ENCODE peak calls at places on chromosomes 11 and 22, in six cellular contexts. One of them, this sample, is unnamed.

GRCh38 chr22:47616396-47617020 is 854.1 kb downstream of the TBC1D22A start:
- DNase-seq in GM12865: no peak
- DNase-seq in psoas muscle: no peak
- DNase-seq in A549: no peak
- DNase-seq in neural progenitor cell: no peak
- DNase-seq in fibroblast of mammary gland: no peak
- DNase-seq in this sample: no peak

GRCh38 chr11:61362542-61362875 is 335 bp downstream of the TMEM138 start:
- DNase-seq in GM12865: peak; percentile 56
- DNase-seq in psoas muscle: no peak
- DNase-seq in A549: peak; percentile 48
- DNase-seq in neural progenitor cell: no peak
- DNase-seq in fibroblast of mammary gland: peak; percentile 72
- DNase-seq in this sample: no peak

GRCh38 chr22:20441631-20442484 is 4.2 kb upstream of the SCARF2 start:
- DNase-seq in GM12865: no peak
- DNase-seq in psoas muscle: no peak
- DNase-seq in A549: no peak
- DNase-seq in neural progenitor cell: no peak
- DNase-seq in fibroblast of mammary gland: no peak
- DNase-seq in this sample: no peak

GRCh38 chr11:12045914-12046635 is 37.6 kb upstream of the DKK3 start:
- DNase-seq in GM12865: no peak
- DNase-seq in psoas muscle: no peak
- DNase-seq in A549: no peak
- DNase-seq in neural progenitor cell: no peak
- DNase-seq in fibroblast of mammary gland: peak; percentile 35
- DNase-seq in this sample: no peak

GRCh38 chr22:21568207-21569075 is 927 bp downstream of the UBE2L3 start:
- DNase-seq in GM12865: peak; percentile 44
- DNase-seq in psoas muscle: no peak
- DNase-seq in A549: peak; percentile 19
- DNase-seq in neural progenitor cell: peak; percentile 59
- DNase-seq in fibroblast of mammary gland: no peak
- DNase-seq in this sample: peak; percentile 43

GRCh38 chr11:64334764-64335741 is 5.0 kb upstream of the CCDC88B start:
- DNase-seq in GM12865: peak; percentile 94
- DNase-seq in psoas muscle: no peak
- DNase-seq in A549: peak; percentile 96
- DNase-seq in neural progenitor cell: peak; percentile 51
- DNase-seq in fibroblast of mammary gland: peak; percentile 94
- DNase-seq in this sample: peak; percentile 95

GRCh38 chr11:131302831-131303230 is 67.6 kb upstream of the NTM start:
- DNase-seq in GM12865: no peak
- DNase-seq in psoas muscle: no peak
- DNase-seq in A549: no peak
- DNase-seq in neural progenitor cell: no peak
- DNase-seq in fibroblast of mammary gland: peak; percentile 71
- DNase-seq in this sample: no peak

GRCh38 chr11:73931039-73931645 is 19.7 kb upstream of the DNAJB13 start:
- DNase-seq in GM12865: peak; percentile 45
- DNase-seq in psoas muscle: no peak
- DNase-seq in A549: peak; percentile 87
- DNase-seq in neural progenitor cell: peak; percentile 86
- DNase-seq in fibroblast of mammary gland: peak; percentile 85
- DNase-seq in this sample: peak; percentile 15

GRCh38 chr11:846496-847098 is 3.9 kb downstream of the TSPAN4 start:
- DNase-seq in GM12865: no peak
- DNase-seq in psoas muscle: no peak
- DNase-seq in A549: no peak
- DNase-seq in neural progenitor cell: no peak
- DNase-seq in fibroblast of mammary gland: peak; percentile 72
- DNase-seq in this sample: no peak

GRCh38 chr22:46250783-46251125 is 661 bp upstream of the CDPF1 start:
- DNase-seq in GM12865: no peak
- DNase-seq in psoas muscle: no peak
- DNase-seq in A549: no peak
- DNase-seq in neural progenitor cell: no peak
- DNase-seq in fibroblast of mammary gland: no peak
- DNase-seq in this sample: no peak

GRCh38 chr11:38384568-38384967 is 1786.5 kb upstream of the RAG2 start:
- DNase-seq in GM12865: no peak
- DNase-seq in psoas muscle: no peak
- DNase-seq in A549: no peak
- DNase-seq in neural progenitor cell: no peak
- DNase-seq in fibroblast of mammary gland: peak; percentile 0
- DNase-seq in this sample: no peak

GRCh38 chr11:22785251-22785650 is 44.4 kb downstream of the SVIP start:
- DNase-seq in GM12865: no peak
- DNase-seq in psoas muscle: no peak
- DNase-seq in A549: no peak
- DNase-seq in neural progenitor cell: no peak
- DNase-seq in fibroblast of mammary gland: peak; percentile 9
- DNase-seq in this sample: no peak

GRCh38 chr11:9047986-9048522 is 43.3 kb downstream of the SCUBE2 start:
- DNase-seq in GM12865: no peak
- DNase-seq in psoas muscle: no peak
- DNase-seq in A549: no peak
- DNase-seq in neural progenitor cell: peak; percentile 31
- DNase-seq in fibroblast of mammary gland: peak; percentile 68
- DNase-seq in this sample: no peak

GRCh38 chr11:122874991-122875390 is 7.6 kb upstream of the JHY start:
- DNase-seq in GM12865: peak; percentile 82
- DNase-seq in psoas muscle: no peak
- DNase-seq in A549: no peak
- DNase-seq in neural progenitor cell: no peak
- DNase-seq in fibroblast of mammary gland: no peak
- DNase-seq in this sample: no peak

GRCh38 chr11:19892876-19893275 is 180.2 kb downstream of the NAV2 start:
- DNase-seq in GM12865: no peak
- DNase-seq in psoas muscle: no peak
- DNase-seq in A549: no peak
- DNase-seq in neural progenitor cell: no peak
- DNase-seq in fibroblast of mammary gland: peak; percentile 16
- DNase-seq in this sample: no peak

GRCh38 chr22:26897384-26897783 is 240.0 kb downstream of the MIAT start:
- DNase-seq in GM12865: no peak
- DNase-seq in psoas muscle: no peak
- DNase-seq in A549: no peak
- DNase-seq in neural progenitor cell: no peak
- DNase-seq in fibroblast of mammary gland: no peak
- DNase-seq in this sample: no peak

GRCh38 chr11:65452806-65453490 is 30.4 kb downstream of the NEAT1 start:
- DNase-seq in GM12865: no peak
- DNase-seq in psoas muscle: peak; percentile 37
- DNase-seq in A549: peak; percentile 65
- DNase-seq in neural progenitor cell: no peak
- DNase-seq in fibroblast of mammary gland: peak; percentile 96
- DNase-seq in this sample: peak; percentile 57

GRCh38 chr22:29751139-29751538 is 15.7 kb downstream of the ZMAT5 start:
- DNase-seq in GM12865: no peak
- DNase-seq in psoas muscle: no peak
- DNase-seq in A549: no peak
- DNase-seq in neural progenitor cell: no peak
- DNase-seq in fibroblast of mammary gland: no peak
- DNase-seq in this sample: no peak

GRCh38 chr11:84812351-84813083 is 814.6 kb downstream of the DLG2 start:
- DNase-seq in GM12865: no peak
- DNase-seq in psoas muscle: no peak
- DNase-seq in A549: no peak
- DNase-seq in neural progenitor cell: no peak
- DNase-seq in fibroblast of mammary gland: peak; percentile 15
- DNase-seq in this sample: no peak

GRCh38 chr11:122307480-122308085 is 191.6 kb upstream of the BLID start:
- DNase-seq in GM12865: no peak
- DNase-seq in psoas muscle: no peak
- DNase-seq in A549: no peak
- DNase-seq in neural progenitor cell: no peak
- DNase-seq in fibroblast of mammary gland: no peak
- DNase-seq in this sample: no peak

GRCh38 chr11:66007201-66007634 is 4.6 kb upstream of the CST6 start:
- DNase-seq in GM12865: no peak
- DNase-seq in psoas muscle: peak; percentile 39
- DNase-seq in A549: no peak
- DNase-seq in neural progenitor cell: peak; percentile 30
- DNase-seq in fibroblast of mammary gland: no peak
- DNase-seq in this sample: no peak

GRCh38 chr11:120136356-120136755 is 1.6 kb downstream of the TRIM29 start:
- DNase-seq in GM12865: no peak
- DNase-seq in psoas muscle: no peak
- DNase-seq in A549: no peak
- DNase-seq in neural progenitor cell: no peak
- DNase-seq in fibroblast of mammary gland: no peak
- DNase-seq in this sample: no peak

GRCh38 chr11:74633406-74634393 is 41.3 kb downstream of the POLD3 start:
- DNase-seq in GM12865: no peak
- DNase-seq in psoas muscle: no peak
- DNase-seq in A549: no peak
- DNase-seq in neural progenitor cell: no peak
- DNase-seq in fibroblast of mammary gland: no peak
- DNase-seq in this sample: no peak

GRCh38 chr11:66126064-66126463 is 56.0 kb downstream of the PACS1 start:
- DNase-seq in GM12865: peak; percentile 83
- DNase-seq in psoas muscle: no peak
- DNase-seq in A549: no peak
- DNase-seq in neural progenitor cell: no peak
- DNase-seq in fibroblast of mammary gland: no peak
- DNase-seq in this sample: no peak

GRCh38 chr11:2951235-2952110 is 22.3 kb upstream of the PHLDA2 start:
- DNase-seq in GM12865: no peak
- DNase-seq in psoas muscle: no peak
- DNase-seq in A549: no peak
- DNase-seq in neural progenitor cell: no peak
- DNase-seq in fibroblast of mammary gland: peak; percentile 56
- DNase-seq in this sample: peak; percentile 85

GRCh38 chr22:31122196-31122531 is 602 bp upstream of the INPP5J start:
- DNase-seq in GM12865: no peak
- DNase-seq in psoas muscle: no peak
- DNase-seq in A549: no peak
- DNase-seq in neural progenitor cell: no peak
- DNase-seq in fibroblast of mammary gland: no peak
- DNase-seq in this sample: no peak
- H3K4me3 ChIP-seq in GM12865: no peak overlapping the region
- H3K4me3 ChIP-seq in psoas muscle: no peak overlapping the region
- H3K4me3 ChIP-seq in A549: no peak overlapping the region
- H3K4me3 ChIP-seq in neural progenitor cell: no peak overlapping the region
- H3K4me3 ChIP-seq in fibroblast of mammary gland: no peak overlapping the region
- H3K4me3 ChIP-seq in this sample: no peak overlapping the region

GRCh38 chr11:5449023-5449422 is at the start of gene OR51I2:
- DNase-seq in GM12865: no peak
- DNase-seq in psoas muscle: no peak
- DNase-seq in A549: no peak
- DNase-seq in neural progenitor cell: no peak
- DNase-seq in fibroblast of mammary gland: no peak
- DNase-seq in this sample: no peak

GRCh38 chr11:5449432-5449831 is 309 bp downstream of the OR51I2 start:
- DNase-seq in GM12865: no peak
- DNase-seq in psoas muscle: no peak
- DNase-seq in A549: no peak
- DNase-seq in neural progenitor cell: no peak
- DNase-seq in fibroblast of mammary gland: no peak
- DNase-seq in this sample: no peak

DNA sequence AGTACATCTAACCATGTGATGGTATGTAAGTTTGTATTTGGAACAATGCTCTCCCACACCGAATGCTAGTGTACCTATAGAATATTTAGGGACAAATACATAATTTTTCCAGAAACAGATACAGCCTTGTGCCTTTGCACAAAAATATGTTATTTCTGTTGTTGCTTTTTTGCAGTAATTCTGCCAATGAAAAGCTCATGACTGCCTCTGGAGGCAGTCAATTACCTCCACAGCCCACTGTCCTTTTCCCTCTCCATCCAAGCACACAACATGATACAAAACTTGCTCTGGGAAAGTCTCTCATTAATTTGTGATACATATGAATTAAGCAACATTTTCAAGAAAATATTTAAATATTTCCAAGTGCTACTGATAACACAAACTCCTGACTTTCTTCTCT is 3.6 kb downstream of the OR51I2 start:
- DNase-seq in GM12865: no peak
- DNase-seq in psoas muscle: no peak
- DNase-seq in A549: no peak
- DNase-seq in neural progenitor cell: no peak
- DNase-seq in fibroblast of mammary gland: no peak
- DNase-seq in this sample: no peak
- H3K4me3 ChIP-seq in GM12865: no peak overlapping the region
- H3K4me3 ChIP-seq in psoas muscle: no peak overlapping the region
- H3K4me3 ChIP-seq in A549: no peak overlapping the region
- H3K4me3 ChIP-seq in neural progenitor cell: no peak overlapping the region
- H3K4me3 ChIP-seq in fibroblast of mammary gland: no peak overlapping the region
- H3K4me3 ChIP-seq in this sample: no peak overlapping the region

DNA sequence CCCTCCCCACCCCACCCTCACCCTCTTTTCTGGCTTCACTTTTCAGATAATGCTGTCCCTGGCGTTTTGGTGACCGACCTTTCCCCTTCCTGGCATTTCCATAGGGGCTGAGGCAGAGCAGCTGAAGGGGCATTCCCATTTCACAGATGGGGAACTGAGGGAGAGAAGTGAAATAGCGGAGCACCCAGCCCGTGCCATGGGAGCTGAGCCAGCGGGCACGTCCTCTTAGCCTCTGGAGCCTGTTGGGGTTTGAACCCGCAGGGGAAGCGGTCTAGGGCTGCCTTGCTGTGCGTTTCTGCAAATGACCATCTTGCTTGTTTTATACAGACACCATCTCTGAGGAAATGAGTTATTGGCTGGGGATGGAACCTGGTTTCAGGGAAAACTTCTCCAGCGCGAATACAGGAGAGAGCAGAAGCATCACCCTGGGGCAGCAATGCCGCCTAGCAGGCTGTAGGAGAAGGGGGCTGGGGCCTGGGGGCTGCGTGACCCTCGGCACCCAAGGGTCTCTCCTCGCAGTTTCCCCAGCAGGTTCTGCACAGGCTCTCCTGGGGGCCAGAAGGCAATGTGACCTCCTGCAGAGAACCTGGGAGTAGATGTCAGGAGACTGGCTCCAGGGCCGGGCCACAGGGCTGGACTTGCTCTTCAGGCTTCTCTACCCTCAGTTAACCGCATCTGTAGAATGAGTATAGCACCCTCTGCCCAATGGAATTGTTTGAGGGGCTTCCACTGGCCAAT is 1.5 kb downstream of the PTPRJ start:
- DNase-seq in GM12865: no peak
- DNase-seq in psoas muscle: peak; percentile 29
- DNase-seq in A549: peak; percentile 39
- DNase-seq in neural progenitor cell: no peak
- DNase-seq in fibroblast of mammary gland: no peak
- DNase-seq in this sample: no peak
- H3K4me3 ChIP-seq in GM12865: peak overlapping the region; percentile 75
- H3K4me3 ChIP-seq in psoas muscle: peak overlapping the region; percentile 90
- H3K4me3 ChIP-seq in A549: peak overlapping the region; percentile 91
- H3K4me3 ChIP-seq in neural progenitor cell: peak overlapping the region; percentile 97
- H3K4me3 ChIP-seq in fibroblast of mammary gland: peak overlapping the region; percentile 54
- H3K4me3 ChIP-seq in this sample: peak overlapping the region; percentile 98

GRCh38 chr22:17795661-17796548 is 21.6 kb upstream of the BID start:
- DNase-seq in GM12865: peak; percentile 70
- DNase-seq in psoas muscle: no peak
- DNase-seq in A549: no peak
- DNase-seq in neural progenitor cell: no peak
- DNase-seq in fibroblast of mammary gland: no peak
- DNase-seq in this sample: no peak
- H3K4me3 ChIP-seq in GM12865: peak overlapping the region; percentile 31
- H3K4me3 ChIP-seq in psoas muscle: no peak overlapping the region
- H3K4me3 ChIP-seq in A549: no peak overlapping the region
- H3K4me3 ChIP-seq in neural progenitor cell: no peak overlapping the region
- H3K4me3 ChIP-seq in fibroblast of mammary gland: no peak overlapping the region
- H3K4me3 ChIP-seq in this sample: no peak overlapping the region